ENCODE peak calls at places on chromosomes 5 and 9, in seven cellular contexts. D, W, T, N, Z, X and Q are unnamed samples.

GRCh38 chr5:37806016-37806415 is 33.8 kb downstream of the GDNF start:
- DNase-seq in D (no peak), W (no peak), T (no peak), N (no peak), Z (no peak), X (no peak), Q (no peak)

GRCh38 chr9:126754436-126755324 is 50.2 kb upstream of the ZBTB43 start:
- DNase-seq in D (no peak), W (no peak), T (no peak), N (no peak), Z (no peak), X (no peak), Q (no peak)

GRCh38 chr5:36558652-36559051 is 47.8 kb upstream of the SLC1A3 start:
- DNase-seq in D (no peak), W (no peak), T (no peak), N (no peak), Z (no peak), X (no peak), Q (no peak)

GRCh38 chr5:8981496-8981895 is 564.4 kb downstream of the SEMA5A start:
- DNase-seq in D (peak), W (no peak), T (peak), N (peak), Z (no peak), X (no peak), Q (no peak)

GRCh38 chr5:54736003-54736797 is 218.6 kb downstream of the SNX18 start:
- DNase-seq in D (no peak), W (no peak), T (no peak), N (no peak), Z (no peak), X (no peak), Q (no peak)

GRCh38 chr9:75185585-75186170 is 97.4 kb downstream of the OSTF1 start:
- DNase-seq in D (peak), W (peak), T (peak), N (no peak), Z (peak), X (peak), Q (no peak)

GRCh38 chr9:2778816-2779215 is 61.5 kb downstream of the KCNV2 start:
- DNase-seq in D (no peak), W (no peak), T (no peak), N (no peak), Z (no peak), X (no peak), Q (no peak)

GRCh38 chr5:71528206-71528605 is 58.9 kb upstream of the MCCC2 start:
- DNase-seq in D (peak), W (no peak), T (peak), N (no peak), Z (no peak), X (no peak), Q (no peak)

DNA sequence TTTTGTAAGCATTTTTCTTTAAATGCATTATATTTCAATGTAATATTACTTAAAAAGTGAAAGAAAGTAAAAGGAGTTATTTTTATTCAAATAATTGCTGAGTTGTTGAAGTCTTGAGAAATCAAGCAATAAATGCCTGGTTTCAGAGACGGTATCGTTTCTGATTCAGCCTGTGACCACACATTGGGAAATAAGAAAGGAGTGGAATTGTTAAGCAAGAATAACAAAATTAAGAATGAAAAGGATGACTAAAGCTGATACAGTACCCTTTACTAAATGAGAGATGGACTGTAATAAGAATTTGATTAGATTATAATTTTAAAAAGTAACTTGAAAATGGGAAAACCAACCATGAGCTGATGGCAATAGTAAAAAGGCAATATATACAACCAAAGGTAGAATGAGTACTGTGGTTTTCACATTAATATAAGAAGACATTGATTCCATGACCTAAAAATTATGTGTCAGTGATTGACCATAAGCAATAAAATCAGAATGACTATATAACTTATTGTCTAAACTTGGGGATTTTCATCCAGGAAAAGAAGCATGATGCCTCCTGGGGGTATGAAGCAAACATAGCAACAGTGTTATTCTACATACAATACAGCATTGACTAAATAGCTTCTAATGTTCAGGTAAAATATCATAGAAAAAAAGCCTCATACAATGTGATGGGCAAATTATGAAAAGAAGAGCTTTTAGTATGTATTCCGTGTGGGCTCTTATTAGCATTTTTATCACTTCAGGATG is 101.9 kb upstream of the PRDM9 start:
- DNase-seq in D (peak), W (no peak), T (peak), N (peak), Z (no peak), X (no peak), Q (no peak)
- TF ChIP-seq CTCF in D (peak), W (no peak), T (peak), N (peak), Z (no peak), X (no peak), Q (no peak)

GRCh38 chr5:135930949-135931295 is 23.9 kb downstream of the LECT2 start:
- DNase-seq in D (no peak), W (no peak), T (no peak), N (no peak), Z (no peak), X (no peak), Q (no peak)
- H3K4me3 ChIP-seq in D (no peak), W (no peak), T (no peak), N (no peak), Z (no peak), X (peak), Q (no peak)

DNA sequence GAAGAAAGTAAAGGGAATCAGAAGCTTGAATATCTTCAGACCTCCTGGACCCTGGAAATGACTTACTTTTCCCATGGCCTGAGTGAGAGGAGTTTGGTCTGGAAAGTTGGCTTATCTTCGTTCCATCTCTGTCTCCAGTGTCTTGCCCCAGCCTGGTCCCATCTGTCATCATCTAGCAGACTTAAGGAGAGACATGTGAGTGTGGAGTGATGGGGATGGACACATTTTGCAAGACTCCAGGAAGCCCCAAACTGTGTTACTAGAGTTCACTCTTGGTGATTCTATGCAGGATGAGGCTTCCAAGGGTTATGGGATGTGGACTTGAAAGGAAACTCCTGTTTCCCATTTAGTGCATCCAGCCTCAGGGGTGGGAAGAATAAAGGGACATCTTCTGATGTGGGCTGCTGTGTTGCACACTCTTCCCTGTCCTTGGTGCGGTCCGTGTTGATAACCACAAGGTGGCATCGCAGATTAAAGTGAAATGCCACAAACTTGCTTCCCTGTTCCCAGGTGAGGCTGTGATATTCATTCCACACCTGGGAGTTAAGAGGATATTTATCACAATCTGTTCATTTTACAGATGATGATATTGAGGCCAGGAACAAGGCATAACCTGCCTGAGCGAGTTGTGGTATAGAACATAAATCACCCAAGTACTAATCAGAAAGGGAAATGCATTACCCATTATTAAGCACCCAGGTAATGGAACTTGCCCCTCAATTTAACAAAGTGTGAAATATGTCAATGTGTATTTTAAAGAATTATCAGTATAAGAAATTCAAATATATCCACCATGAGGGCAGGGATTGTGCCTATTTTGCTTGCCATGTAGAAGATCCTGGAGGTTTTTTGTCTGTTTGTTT is 269.9 kb upstream of the PAPPA start:
- DNase-seq in D (peak), W (no peak), T (peak), N (peak), Z (no peak), X (peak), Q (no peak)
- TF ChIP-seq CTCF in D (peak), W (no peak), T (peak), N (peak), Z (peak), X (peak), Q (peak)

DNA sequence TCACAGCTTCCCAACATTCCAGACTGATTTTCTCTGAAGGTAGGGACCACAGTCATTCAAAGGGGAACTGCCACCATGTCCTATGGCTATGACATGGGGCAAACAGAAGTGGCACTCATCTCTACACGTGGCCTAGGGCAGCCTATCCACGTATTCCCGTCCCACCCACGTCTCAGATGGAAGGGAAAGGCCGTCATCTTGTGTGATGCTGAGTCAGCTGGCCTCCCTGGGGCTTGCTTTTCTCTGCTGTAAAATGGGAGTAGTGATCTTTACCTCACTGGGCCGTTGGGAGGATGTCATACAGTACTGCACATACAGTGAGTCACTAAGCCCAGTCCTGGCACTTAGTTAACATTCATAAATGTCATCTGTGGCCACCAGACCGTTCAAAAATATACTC is 72.3 kb downstream of the RAPGEF1 start:
- DNase-seq in D (peak), W (peak), T (peak), N (no peak), Z (peak), X (no peak), Q (no peak)
- H3K4me3 ChIP-seq in D (no peak), W (peak), T (no peak), N (no peak), Z (no peak), X (no peak), Q (no peak)

GRCh38 chr9:104091708-104092107 is 2.4 kb upstream of the SMC2 start:
- DNase-seq in D (peak), W (no peak), T (peak), N (peak), Z (peak), X (no peak), Q (no peak)
- TF ChIP-seq CTCF in D (no peak), W (no peak), T (peak), N (no peak), Z (no peak), X (no peak), Q (no peak)

DNA sequence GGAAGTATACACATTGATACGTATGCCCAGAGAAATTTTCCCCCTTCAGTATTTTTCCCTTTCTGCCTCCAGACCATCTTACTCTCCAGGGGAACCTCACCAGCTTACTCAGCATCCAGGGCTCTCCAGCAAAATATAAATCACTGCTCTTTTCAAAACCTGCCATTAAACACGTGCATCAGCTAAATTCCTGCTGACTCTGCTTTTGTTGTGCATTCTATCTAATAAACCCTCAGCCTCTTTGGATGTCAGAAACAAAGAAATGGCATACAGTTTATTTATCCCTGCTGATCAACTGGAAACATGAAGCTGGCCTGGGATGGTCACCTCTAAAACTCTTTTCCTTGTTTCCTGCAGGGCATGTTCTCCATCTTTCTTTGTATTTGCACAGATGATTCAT is 126.8 kb downstream of the TRPM3 start:
- DNase-seq in D (no peak), W (no peak), T (no peak), N (no peak), Z (no peak), X (no peak), Q (no peak)
- H3K4me3 ChIP-seq in D (no peak), W (no peak), T (no peak), N (no peak), Z (no peak), X (no peak), Q (no peak)